ENCODE peak calls at places on chromosomes 13 and 19, in five cellular contexts. X is endodermal cell, F is K562, B is prostate gland, K is right lobe of liver. T is an unnamed sample.

GRCh38 chr19:40733149-40733548 is 16.2 kb downstream of the ITPKC start:
- DNase-seq in X (no peak), F (no peak), B (no peak), K (no peak), T (no peak)

GRCh38 chr13:110347535-110348308 is 40.6 kb downstream of the COL4A2 start:
- DNase-seq in X (no peak), F (no peak), B (peak; percentile 65), K (no peak), T (no peak)

GRCh38 chr19:35086455-35086854 is 29.2 kb upstream of the FXYD3 start:
- DNase-seq in X (no peak), F (no peak), B (no peak), K (no peak), T (no peak)

GRCh38 chr13:69374036-69374435 is 733.6 kb upstream of the ATXN8OS start:
- DNase-seq in X (no peak), F (no peak), B (no peak), K (no peak), T (no peak)

GRCh38 chr13:92807343-92807742 is 419.3 kb upstream of the GPC6 start:
- DNase-seq in X (no peak), F (no peak), B (no peak), K (no peak), T (no peak)

GRCh38 chr13:91305652-91306051 is 41.8 kb upstream of the MIR17HG start:
- DNase-seq in X (no peak), F (no peak), B (no peak), K (no peak), T (no peak)

GRCh38 chr13:23610187-23610576 is 40.0 kb downstream of the TNFRSF19 start:
- DNase-seq in X (no peak), F (no peak), B (no peak), K (no peak), T (no peak)

GRCh38 chr13:29136341-29136740 is 316.2 kb downstream of the MTUS2 start:
- DNase-seq in X (no peak), F (no peak), B (no peak), K (peak; percentile 82), T (no peak)

GRCh38 chr19:55464039-55464668 is 397 bp downstream of the C19orf85 start:
- DNase-seq in X (peak; percentile 56), F (no peak), B (no peak), K (no peak), T (no peak)

GRCh38 chr19:23974941-23975340 is 60.3 kb downstream of the ZNF726 start:
- DNase-seq in X (no peak), F (no peak), B (no peak), K (no peak), T (no peak)

GRCh38 chr13:86838411-86839120 is 832.6 kb upstream of the SLITRK5 start:
- DNase-seq in X (no peak), F (no peak), B (no peak), K (no peak), T (peak; percentile 16)

GRCh38 chr19:29917911-29918310 is 24.1 kb upstream of the URI1 start:
- DNase-seq in X (no peak), F (no peak), B (no peak), K (no peak), T (no peak)

GRCh38 chr19:31616031-31616430 is 266.8 kb upstream of the TSHZ3 start:
- DNase-seq in X (no peak), F (no peak), B (no peak), K (no peak), T (no peak)

GRCh38 chr19:41304706-41305483 is 5.1 kb upstream of the CCDC97 start:
- DNase-seq in X (no peak), F (no peak), B (no peak), K (no peak), T (no peak)

GRCh38 chr13:75985132-75985531 is 349.0 kb downstream of the LMO7 start:
- DNase-seq in X (no peak), F (peak; percentile 81), B (no peak), K (no peak), T (no peak)

GRCh38 chr19:41564515-41565383 is 11.2 kb upstream of the CEACAM21 start:
- DNase-seq in X (peak; percentile 75), F (no peak), B (peak; percentile 2), K (no peak), T (no peak)

GRCh38 chr19:13441810-13442512 is 64.3 kb downstream of the CACNA1A start:
- DNase-seq in X (peak; percentile 89), F (peak; percentile 67), B (no peak), K (no peak), T (no peak)

DNA sequence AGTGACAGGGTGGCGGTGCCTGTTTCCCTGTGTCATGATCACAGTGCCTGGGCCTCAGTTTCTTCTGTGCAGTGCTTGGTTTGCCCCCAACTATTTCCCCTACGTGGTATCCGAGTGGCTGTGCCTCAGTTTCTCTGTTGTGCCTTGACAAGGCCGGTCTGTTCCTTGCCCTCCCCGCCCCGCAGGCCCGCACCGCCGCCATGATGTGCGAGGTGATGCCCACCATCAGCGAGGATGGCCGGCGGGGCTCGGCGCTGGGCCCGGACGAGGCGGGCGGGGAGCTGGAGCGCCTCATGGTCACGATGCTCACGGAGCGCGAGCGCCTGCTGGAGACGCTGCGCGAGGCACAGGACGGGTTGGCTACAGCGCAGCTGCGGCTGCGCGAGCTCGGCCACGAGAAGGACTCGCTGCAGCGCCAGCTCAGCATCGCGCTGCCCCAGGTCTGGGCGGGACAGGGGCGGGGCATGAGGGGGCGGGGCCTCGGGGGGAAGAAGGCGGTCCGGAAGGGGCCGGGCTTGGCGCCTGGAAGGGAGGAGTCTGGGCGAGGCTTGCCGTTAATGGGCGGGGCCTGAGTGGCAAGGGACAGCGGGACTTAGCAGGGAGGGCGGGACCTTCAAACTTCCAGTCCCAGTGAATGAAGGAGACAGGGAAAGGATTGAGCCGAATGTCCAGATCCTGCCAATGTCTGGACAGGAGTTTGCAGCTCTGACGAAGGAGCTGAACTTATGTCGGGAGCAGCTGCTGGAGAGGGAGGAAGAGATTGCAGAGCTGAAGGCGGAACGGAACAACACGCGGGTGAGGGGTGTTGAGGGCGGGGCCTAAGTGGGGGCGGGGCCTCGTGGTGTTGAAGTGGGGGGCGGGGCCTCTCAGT is 8.6 kb downstream of the PPFIA3 start:
- DNase-seq in X (peak; percentile 99), F (peak; percentile 96), B (peak; percentile 96), K (peak; percentile 98), T (peak; percentile 99)
- H3K4me3 ChIP-seq in X (peak overlapping the region; percentile 83), F (peak overlapping the region; percentile 55), B (peak overlapping the region; percentile 18), K (peak overlapping the region; percentile 11), T (peak overlapping the region; percentile 53)

DNA sequence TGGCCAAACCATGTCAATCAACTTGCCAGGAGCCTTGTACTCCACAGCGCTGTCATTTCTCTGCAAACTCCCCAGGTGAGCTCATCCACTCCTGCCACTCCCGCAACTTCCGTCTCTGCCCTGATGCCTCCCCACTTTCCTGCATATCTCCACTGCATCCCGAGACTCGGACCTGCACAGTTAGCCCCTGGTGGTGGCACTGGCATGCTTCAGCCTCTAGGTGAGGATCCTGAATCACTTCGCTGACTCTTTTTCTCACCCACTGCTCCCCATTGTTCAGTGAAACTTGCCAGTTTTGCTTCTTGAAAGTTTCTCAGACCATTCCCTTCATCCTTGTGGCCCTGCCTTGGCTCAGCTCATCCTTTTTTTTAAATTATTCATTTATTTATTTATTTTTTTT is 3.4 kb upstream of the CTU1 start:
- DNase-seq in X (peak; percentile 74), F (peak; percentile 25), B (no peak), K (no peak), T (peak; percentile 44)
- TF ChIP-seq CTCF in X (peak; percentile 74), F (peak; percentile 42), B (no peak), K (no peak), T (no peak)

DNA sequence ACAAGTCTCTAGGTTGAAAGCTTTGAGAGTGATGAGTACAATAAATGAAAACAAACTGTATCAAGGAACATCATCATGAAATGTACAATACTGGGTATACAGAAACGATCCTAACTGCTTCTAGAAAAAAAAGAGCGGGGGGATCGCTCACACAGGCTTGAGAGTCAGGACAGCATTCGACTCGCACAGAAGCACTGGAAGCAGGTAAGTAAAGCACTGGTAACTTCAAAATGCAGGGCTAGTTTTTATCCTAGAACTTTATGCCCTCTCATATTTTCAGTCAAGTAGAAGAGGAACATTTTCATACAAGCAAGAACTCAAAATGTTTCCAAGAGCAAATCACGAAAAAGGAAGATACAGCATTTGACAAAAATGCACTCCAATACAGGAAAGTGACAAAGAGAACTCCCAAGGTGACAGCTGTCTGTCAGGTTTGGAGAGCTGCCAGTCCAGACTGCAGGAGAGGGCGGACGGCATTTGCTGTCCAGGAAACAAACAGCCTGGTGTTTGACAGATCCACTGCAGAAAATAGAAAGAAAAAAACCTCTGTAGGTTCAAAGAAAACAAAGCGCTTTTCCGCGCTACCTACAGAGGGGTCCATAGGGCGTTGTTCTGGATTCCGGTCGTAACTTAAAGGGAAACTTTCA is 58.2 kb upstream of the XPO4 start:
- DNase-seq in X (no peak), F (peak; percentile 9), B (no peak), K (peak; percentile 63), T (no peak)
- H3K4me3 ChIP-seq in X (no peak overlapping the region), F (no peak overlapping the region), B (no peak overlapping the region), K (no peak overlapping the region), T (no peak overlapping the region)

GRCh38 chr13:45718063-45718462 is 15.9 kb downstream of the CBY2 start:
- DNase-seq in X (peak; percentile 59), F (peak; percentile 21), B (no peak), K (no peak), T (no peak)
- TF ChIP-seq CTCF in X (peak; percentile 91), F (peak; percentile 62), B (no peak), K (peak; percentile 33), T (peak; percentile 46)

GRCh38 chr13:44649118-44649455 is 73.0 kb upstream of the TSC22D1 start:
- DNase-seq in X (peak; percentile 86), F (no peak), B (no peak), K (no peak), T (no peak)
- H3K4me3 ChIP-seq in X (peak overlapping the region; percentile 67), F (no peak overlapping the region), B (no peak overlapping the region), K (no peak overlapping the region), T (no peak overlapping the region)

GRCh38 chr19:39160889-39161672 is 35.5 kb downstream of the PAK4 start:
- DNase-seq in X (no peak), F (no peak), B (peak; percentile 54), K (no peak), T (no peak)
- TF ChIP-seq CTCF in X (no peak), F (no peak), B (no peak), K (no peak), T (no peak)

DNA sequence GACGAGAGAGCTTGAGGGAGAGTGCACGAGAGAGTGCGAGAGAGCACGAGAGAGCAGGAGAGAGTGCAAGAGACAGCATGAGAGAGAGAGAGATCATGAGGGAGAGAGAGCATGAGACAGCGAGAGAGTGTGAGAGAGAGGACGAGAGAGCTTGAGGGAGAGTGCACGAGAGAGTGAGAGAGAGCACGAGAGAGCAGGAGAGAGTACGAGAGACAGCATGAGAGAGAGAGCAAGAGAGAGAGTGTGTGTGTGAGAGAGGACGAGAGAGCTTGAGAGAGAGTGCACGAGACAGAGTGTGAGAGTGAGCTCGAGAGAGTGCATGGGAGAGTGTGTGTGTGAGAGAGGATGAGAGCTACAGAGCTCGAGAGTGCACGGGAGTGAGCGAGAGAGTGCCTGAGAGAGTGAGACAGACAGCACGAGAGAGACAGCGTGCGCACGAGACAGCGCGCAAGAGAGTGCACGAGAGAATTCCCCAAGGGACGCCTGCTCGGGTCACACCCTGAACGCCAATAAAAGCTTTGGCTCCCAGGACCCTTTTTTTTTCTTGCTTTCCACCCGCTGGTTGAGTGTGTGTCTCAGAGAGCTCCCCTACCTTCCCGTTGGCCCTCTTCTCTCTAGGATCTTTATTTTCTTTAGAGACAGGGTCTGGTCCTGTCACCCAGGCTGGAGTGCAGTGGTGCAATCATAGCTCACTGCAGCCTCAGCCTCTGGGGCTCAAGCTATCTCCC is 3.7 kb downstream of the CD70 start:
- DNase-seq in X (peak; percentile 73), F (peak; percentile 40), B (no peak), K (no peak), T (no peak)
- H3K4me3 ChIP-seq in X (peak overlapping the region; percentile 78), F (peak overlapping the region; percentile 9), B (no peak overlapping the region), K (no peak overlapping the region), T (no peak overlapping the region)

GRCh38 chr19:39412867-39413268 is 399 bp downstream of the PLEKHG2 start:
- DNase-seq in X (no peak), F (no peak), B (peak; percentile 41), K (no peak), T (no peak)
- TF ChIP-seq CTCF in X (no peak), F (no peak), B (no peak), K (no peak), T (no peak)

T was measured in kidney.